ENCODE peak calls at places on chromosomes 6 and 20, in nine cellular contexts. One of them, this sample, is unnamed.

GRCh38 chr20:48682529-48683385 is 145.0 kb downstream of the PREX1 start:
- DNase-seq in H9: peak
- DNase-seq in ELF-1: peak
- DNase-seq in activated naive CD4-positive, alpha-beta T cell treated with anti-CD3 and anti-CD28 coated beads, Interleukin-2, amount 10 ng/mL, durations not matched to agents 7 days and 5 days: no peak
- DNase-seq in stimulated activated CD4-positive, alpha-beta T cell treated with anti-CD3 and anti-CD28 coated beads, Interleukin-12 subunit alpha, Interleukin-12 subunit beta, amount 100 ng/mL, for 24 hours: no peak
- DNase-seq in epithelial cell of prostate: no peak
- DNase-seq in stimulated activated CD8-positive, alpha-beta memory T cell treated with anti-CD3 and anti-CD28 coated beads, Interleukin-15, amount 100 ng/mL, for 24 hours: no peak
- DNase-seq in dermis microvascular lymphatic vessel endothelial cell: peak
- DNase-seq in skeletal muscle cell: peak
- DNase-seq in this sample: peak

GRCh38 chr6:89087881-89088280 is 7.3 kb downstream of the PNRC1 start:
- DNase-seq in skeletal muscle cell: no peak
- DNase-seq in ELF-1: no peak
- DNase-seq in stimulated activated CD8-positive, alpha-beta memory T cell treated with anti-CD3 and anti-CD28 coated beads, Interleukin-15, amount 100 ng/mL, for 24 hours: no peak
- DNase-seq in H9: no peak
- DNase-seq in activated naive CD4-positive, alpha-beta T cell treated with anti-CD3 and anti-CD28 coated beads, Interleukin-2, amount 10 ng/mL, durations not matched to agents 7 days and 5 days: no peak
- DNase-seq in epithelial cell of prostate: no peak
- DNase-seq in dermis microvascular lymphatic vessel endothelial cell: no peak
- DNase-seq in stimulated activated CD4-positive, alpha-beta T cell treated with anti-CD3 and anti-CD28 coated beads, Interleukin-12 subunit alpha, Interleukin-12 subunit beta, amount 100 ng/mL, for 24 hours: no peak
- DNase-seq in this sample: no peak

GRCh38 chr20:1877604-1878195 is 17.5 kb upstream of the SIRPA start:
- DNase-seq in skeletal muscle cell: no peak
- DNase-seq in activated naive CD4-positive, alpha-beta T cell treated with anti-CD3 and anti-CD28 coated beads, Interleukin-2, amount 10 ng/mL, durations not matched to agents 7 days and 5 days: no peak
- DNase-seq in dermis microvascular lymphatic vessel endothelial cell: no peak
- DNase-seq in epithelial cell of prostate: no peak
- DNase-seq in stimulated activated CD8-positive, alpha-beta memory T cell treated with anti-CD3 and anti-CD28 coated beads, Interleukin-15, amount 100 ng/mL, for 24 hours: no peak
- DNase-seq in H9: no peak
- DNase-seq in ELF-1: no peak
- DNase-seq in stimulated activated CD4-positive, alpha-beta T cell treated with anti-CD3 and anti-CD28 coated beads, Interleukin-12 subunit alpha, Interleukin-12 subunit beta, amount 100 ng/mL, for 24 hours: no peak
- DNase-seq in this sample: no peak

GRCh38 chr20:61818746-61819483 is 246.8 kb downstream of the TAF4 start:
- DNase-seq in stimulated activated CD8-positive, alpha-beta memory T cell treated with anti-CD3 and anti-CD28 coated beads, Interleukin-15, amount 100 ng/mL, for 24 hours: no peak
- DNase-seq in epithelial cell of prostate: no peak
- DNase-seq in stimulated activated CD4-positive, alpha-beta T cell treated with anti-CD3 and anti-CD28 coated beads, Interleukin-12 subunit alpha, Interleukin-12 subunit beta, amount 100 ng/mL, for 24 hours: no peak
- DNase-seq in skeletal muscle cell: no peak
- DNase-seq in H9: no peak
- DNase-seq in dermis microvascular lymphatic vessel endothelial cell: no peak
- DNase-seq in activated naive CD4-positive, alpha-beta T cell treated with anti-CD3 and anti-CD28 coated beads, Interleukin-2, amount 10 ng/mL, durations not matched to agents 7 days and 5 days: no peak
- DNase-seq in ELF-1: no peak
- DNase-seq in this sample: no peak

GRCh38 chr20:19308151-19308550 is 95.7 kb downstream of the SLC24A3 start:
- DNase-seq in H9: no peak
- DNase-seq in ELF-1: no peak
- DNase-seq in activated naive CD4-positive, alpha-beta T cell treated with anti-CD3 and anti-CD28 coated beads, Interleukin-2, amount 10 ng/mL, durations not matched to agents 7 days and 5 days: no peak
- DNase-seq in skeletal muscle cell: no peak
- DNase-seq in stimulated activated CD8-positive, alpha-beta memory T cell treated with anti-CD3 and anti-CD28 coated beads, Interleukin-15, amount 100 ng/mL, for 24 hours: no peak
- DNase-seq in epithelial cell of prostate: no peak
- DNase-seq in dermis microvascular lymphatic vessel endothelial cell: no peak
- DNase-seq in stimulated activated CD4-positive, alpha-beta T cell treated with anti-CD3 and anti-CD28 coated beads, Interleukin-12 subunit alpha, Interleukin-12 subunit beta, amount 100 ng/mL, for 24 hours: no peak
- DNase-seq in this sample: no peak

GRCh38 chr20:58389324-58389967 is 417 bp downstream of the VAPB start:
- DNase-seq in dermis microvascular lymphatic vessel endothelial cell: peak
- DNase-seq in epithelial cell of prostate: no peak
- DNase-seq in activated naive CD4-positive, alpha-beta T cell treated with anti-CD3 and anti-CD28 coated beads, Interleukin-2, amount 10 ng/mL, durations not matched to agents 7 days and 5 days: no peak
- DNase-seq in ELF-1: peak
- DNase-seq in stimulated activated CD8-positive, alpha-beta memory T cell treated with anti-CD3 and anti-CD28 coated beads, Interleukin-15, amount 100 ng/mL, for 24 hours: no peak
- DNase-seq in H9: no peak
- DNase-seq in skeletal muscle cell: no peak
- DNase-seq in stimulated activated CD4-positive, alpha-beta T cell treated with anti-CD3 and anti-CD28 coated beads, Interleukin-12 subunit alpha, Interleukin-12 subunit beta, amount 100 ng/mL, for 24 hours: no peak
- DNase-seq in this sample: no peak

GRCh38 chr6:116406678-116407345 is 36.1 kb downstream of the DSE start:
- DNase-seq in epithelial cell of prostate: no peak
- DNase-seq in ELF-1: no peak
- DNase-seq in H9: no peak
- DNase-seq in stimulated activated CD4-positive, alpha-beta T cell treated with anti-CD3 and anti-CD28 coated beads, Interleukin-12 subunit alpha, Interleukin-12 subunit beta, amount 100 ng/mL, for 24 hours: no peak
- DNase-seq in activated naive CD4-positive, alpha-beta T cell treated with anti-CD3 and anti-CD28 coated beads, Interleukin-2, amount 10 ng/mL, durations not matched to agents 7 days and 5 days: no peak
- DNase-seq in stimulated activated CD8-positive, alpha-beta memory T cell treated with anti-CD3 and anti-CD28 coated beads, Interleukin-15, amount 100 ng/mL, for 24 hours: no peak
- DNase-seq in dermis microvascular lymphatic vessel endothelial cell: no peak
- DNase-seq in skeletal muscle cell: peak
- DNase-seq in this sample: no peak

GRCh38 chr6:100833972-100834574 is 47.1 kb downstream of the ASCC3 start:
- DNase-seq in activated naive CD4-positive, alpha-beta T cell treated with anti-CD3 and anti-CD28 coated beads, Interleukin-2, amount 10 ng/mL, durations not matched to agents 7 days and 5 days: no peak
- DNase-seq in stimulated activated CD8-positive, alpha-beta memory T cell treated with anti-CD3 and anti-CD28 coated beads, Interleukin-15, amount 100 ng/mL, for 24 hours: no peak
- DNase-seq in ELF-1: no peak
- DNase-seq in dermis microvascular lymphatic vessel endothelial cell: no peak
- DNase-seq in skeletal muscle cell: no peak
- DNase-seq in epithelial cell of prostate: no peak
- DNase-seq in H9: no peak
- DNase-seq in stimulated activated CD4-positive, alpha-beta T cell treated with anti-CD3 and anti-CD28 coated beads, Interleukin-12 subunit alpha, Interleukin-12 subunit beta, amount 100 ng/mL, for 24 hours: no peak
- DNase-seq in this sample: no peak

GRCh38 chr6:70956191-70956450 is 739 bp downstream of the B3GAT2 start:
- DNase-seq in stimulated activated CD4-positive, alpha-beta T cell treated with anti-CD3 and anti-CD28 coated beads, Interleukin-12 subunit alpha, Interleukin-12 subunit beta, amount 100 ng/mL, for 24 hours: no peak
- DNase-seq in H9: no peak
- DNase-seq in dermis microvascular lymphatic vessel endothelial cell: no peak
- DNase-seq in stimulated activated CD8-positive, alpha-beta memory T cell treated with anti-CD3 and anti-CD28 coated beads, Interleukin-15, amount 100 ng/mL, for 24 hours: no peak
- DNase-seq in skeletal muscle cell: no peak
- DNase-seq in epithelial cell of prostate: no peak
- DNase-seq in activated naive CD4-positive, alpha-beta T cell treated with anti-CD3 and anti-CD28 coated beads, Interleukin-2, amount 10 ng/mL, durations not matched to agents 7 days and 5 days: no peak
- DNase-seq in ELF-1: no peak
- DNase-seq in this sample: no peak

GRCh38 chr20:4683261-4683660 is 38.4 kb upstream of the PRND start:
- DNase-seq in H9: no peak
- DNase-seq in stimulated activated CD8-positive, alpha-beta memory T cell treated with anti-CD3 and anti-CD28 coated beads, Interleukin-15, amount 100 ng/mL, for 24 hours: no peak
- DNase-seq in skeletal muscle cell: no peak
- DNase-seq in dermis microvascular lymphatic vessel endothelial cell: no peak
- DNase-seq in activated naive CD4-positive, alpha-beta T cell treated with anti-CD3 and anti-CD28 coated beads, Interleukin-2, amount 10 ng/mL, durations not matched to agents 7 days and 5 days: no peak
- DNase-seq in ELF-1: no peak
- DNase-seq in epithelial cell of prostate: no peak
- DNase-seq in stimulated activated CD4-positive, alpha-beta T cell treated with anti-CD3 and anti-CD28 coated beads, Interleukin-12 subunit alpha, Interleukin-12 subunit beta, amount 100 ng/mL, for 24 hours: no peak
- DNase-seq in this sample: no peak

GRCh38 chr6:31010393-31011060 is at the start of gene MUC22:
- DNase-seq in dermis microvascular lymphatic vessel endothelial cell: peak
- DNase-seq in activated naive CD4-positive, alpha-beta T cell treated with anti-CD3 and anti-CD28 coated beads, Interleukin-2, amount 10 ng/mL, durations not matched to agents 7 days and 5 days: no peak
- DNase-seq in H9: no peak
- DNase-seq in epithelial cell of prostate: no peak
- DNase-seq in stimulated activated CD8-positive, alpha-beta memory T cell treated with anti-CD3 and anti-CD28 coated beads, Interleukin-15, amount 100 ng/mL, for 24 hours: no peak
- DNase-seq in ELF-1: no peak
- DNase-seq in skeletal muscle cell: no peak
- DNase-seq in stimulated activated CD4-positive, alpha-beta T cell treated with anti-CD3 and anti-CD28 coated beads, Interleukin-12 subunit alpha, Interleukin-12 subunit beta, amount 100 ng/mL, for 24 hours: peak
- DNase-seq in this sample: no peak

GRCh38 chr6:23349521-23350147 is 776.4 kb upstream of the NRSN1 start:
- DNase-seq in H9: no peak
- DNase-seq in skeletal muscle cell: peak
- DNase-seq in epithelial cell of prostate: peak
- DNase-seq in stimulated activated CD8-positive, alpha-beta memory T cell treated with anti-CD3 and anti-CD28 coated beads, Interleukin-15, amount 100 ng/mL, for 24 hours: no peak
- DNase-seq in stimulated activated CD4-positive, alpha-beta T cell treated with anti-CD3 and anti-CD28 coated beads, Interleukin-12 subunit alpha, Interleukin-12 subunit beta, amount 100 ng/mL, for 24 hours: no peak
- DNase-seq in dermis microvascular lymphatic vessel endothelial cell: peak
- DNase-seq in ELF-1: no peak
- DNase-seq in activated naive CD4-positive, alpha-beta T cell treated with anti-CD3 and anti-CD28 coated beads, Interleukin-2, amount 10 ng/mL, durations not matched to agents 7 days and 5 days: no peak
- DNase-seq in this sample: peak

GRCh38 chr20:50520222-50520877 is 10.2 kb downstream of the PTPN1 start:
- DNase-seq in activated naive CD4-positive, alpha-beta T cell treated with anti-CD3 and anti-CD28 coated beads, Interleukin-2, amount 10 ng/mL, durations not matched to agents 7 days and 5 days: peak
- DNase-seq in skeletal muscle cell: no peak
- DNase-seq in H9: no peak
- DNase-seq in stimulated activated CD8-positive, alpha-beta memory T cell treated with anti-CD3 and anti-CD28 coated beads, Interleukin-15, amount 100 ng/mL, for 24 hours: no peak
- DNase-seq in dermis microvascular lymphatic vessel endothelial cell: no peak
- DNase-seq in ELF-1: no peak
- DNase-seq in epithelial cell of prostate: no peak
- DNase-seq in stimulated activated CD4-positive, alpha-beta T cell treated with anti-CD3 and anti-CD28 coated beads, Interleukin-12 subunit alpha, Interleukin-12 subunit beta, amount 100 ng/mL, for 24 hours: no peak
- DNase-seq in this sample: no peak

GRCh38 chr20:58967652-58968429 is 13.2 kb upstream of the NELFCD start:
- DNase-seq in activated naive CD4-positive, alpha-beta T cell treated with anti-CD3 and anti-CD28 coated beads, Interleukin-2, amount 10 ng/mL, durations not matched to agents 7 days and 5 days: no peak
- DNase-seq in stimulated activated CD8-positive, alpha-beta memory T cell treated with anti-CD3 and anti-CD28 coated beads, Interleukin-15, amount 100 ng/mL, for 24 hours: no peak
- DNase-seq in dermis microvascular lymphatic vessel endothelial cell: no peak
- DNase-seq in ELF-1: no peak
- DNase-seq in skeletal muscle cell: no peak
- DNase-seq in H9: no peak
- DNase-seq in epithelial cell of prostate: no peak
- DNase-seq in stimulated activated CD4-positive, alpha-beta T cell treated with anti-CD3 and anti-CD28 coated beads, Interleukin-12 subunit alpha, Interleukin-12 subunit beta, amount 100 ng/mL, for 24 hours: no peak
- DNase-seq in this sample: no peak

GRCh38 chr20:36802326-36803223 is 29.0 kb upstream of the DSN1 start:
- DNase-seq in H9: no peak
- DNase-seq in skeletal muscle cell: peak
- DNase-seq in dermis microvascular lymphatic vessel endothelial cell: peak
- DNase-seq in stimulated activated CD8-positive, alpha-beta memory T cell treated with anti-CD3 and anti-CD28 coated beads, Interleukin-15, amount 100 ng/mL, for 24 hours: no peak
- DNase-seq in activated naive CD4-positive, alpha-beta T cell treated with anti-CD3 and anti-CD28 coated beads, Interleukin-2, amount 10 ng/mL, durations not matched to agents 7 days and 5 days: no peak
- DNase-seq in ELF-1: no peak
- DNase-seq in stimulated activated CD4-positive, alpha-beta T cell treated with anti-CD3 and anti-CD28 coated beads, Interleukin-12 subunit alpha, Interleukin-12 subunit beta, amount 100 ng/mL, for 24 hours: no peak
- DNase-seq in epithelial cell of prostate: no peak
- DNase-seq in this sample: peak

GRCh38 chr6:145688493-145688905 is 46.8 kb downstream of the EPM2A start:
- DNase-seq in activated naive CD4-positive, alpha-beta T cell treated with anti-CD3 and anti-CD28 coated beads, Interleukin-2, amount 10 ng/mL, durations not matched to agents 7 days and 5 days: no peak
- DNase-seq in skeletal muscle cell: peak
- DNase-seq in stimulated activated CD8-positive, alpha-beta memory T cell treated with anti-CD3 and anti-CD28 coated beads, Interleukin-15, amount 100 ng/mL, for 24 hours: no peak
- DNase-seq in dermis microvascular lymphatic vessel endothelial cell: peak
- DNase-seq in epithelial cell of prostate: peak
- DNase-seq in ELF-1: no peak
- DNase-seq in H9: no peak
- DNase-seq in stimulated activated CD4-positive, alpha-beta T cell treated with anti-CD3 and anti-CD28 coated beads, Interleukin-12 subunit alpha, Interleukin-12 subunit beta, amount 100 ng/mL, for 24 hours: no peak
- DNase-seq in this sample: peak

GRCh38 chr6:25175656-25176055 is 103.5 kb upstream of the CARMIL1 start:
- DNase-seq in stimulated activated CD4-positive, alpha-beta T cell treated with anti-CD3 and anti-CD28 coated beads, Interleukin-12 subunit alpha, Interleukin-12 subunit beta, amount 100 ng/mL, for 24 hours: no peak
- DNase-seq in activated naive CD4-positive, alpha-beta T cell treated with anti-CD3 and anti-CD28 coated beads, Interleukin-2, amount 10 ng/mL, durations not matched to agents 7 days and 5 days: no peak
- DNase-seq in dermis microvascular lymphatic vessel endothelial cell: peak
- DNase-seq in stimulated activated CD8-positive, alpha-beta memory T cell treated with anti-CD3 and anti-CD28 coated beads, Interleukin-15, amount 100 ng/mL, for 24 hours: no peak
- DNase-seq in ELF-1: no peak
- DNase-seq in skeletal muscle cell: no peak
- DNase-seq in H9: no peak
- DNase-seq in epithelial cell of prostate: no peak
- DNase-seq in this sample: no peak

GRCh38 chr6:40344566-40345185 is 242.5 kb downstream of the LRFN2 start:
- DNase-seq in epithelial cell of prostate: no peak
- DNase-seq in ELF-1: no peak
- DNase-seq in stimulated activated CD8-positive, alpha-beta memory T cell treated with anti-CD3 and anti-CD28 coated beads, Interleukin-15, amount 100 ng/mL, for 24 hours: no peak
- DNase-seq in stimulated activated CD4-positive, alpha-beta T cell treated with anti-CD3 and anti-CD28 coated beads, Interleukin-12 subunit alpha, Interleukin-12 subunit beta, amount 100 ng/mL, for 24 hours: no peak
- DNase-seq in dermis microvascular lymphatic vessel endothelial cell: no peak
- DNase-seq in activated naive CD4-positive, alpha-beta T cell treated with anti-CD3 and anti-CD28 coated beads, Interleukin-2, amount 10 ng/mL, durations not matched to agents 7 days and 5 days: no peak
- DNase-seq in H9: peak
- DNase-seq in skeletal muscle cell: no peak
- DNase-seq in this sample: no peak

GRCh38 chr6:13767121-13767794 is 47.1 kb downstream of the MCUR1 start:
- DNase-seq in ELF-1: peak
- DNase-seq in stimulated activated CD8-positive, alpha-beta memory T cell treated with anti-CD3 and anti-CD28 coated beads, Interleukin-15, amount 100 ng/mL, for 24 hours: no peak
- DNase-seq in activated naive CD4-positive, alpha-beta T cell treated with anti-CD3 and anti-CD28 coated beads, Interleukin-2, amount 10 ng/mL, durations not matched to agents 7 days and 5 days: peak
- DNase-seq in dermis microvascular lymphatic vessel endothelial cell: peak
- DNase-seq in epithelial cell of prostate: no peak
- DNase-seq in H9: peak
- DNase-seq in skeletal muscle cell: peak
- DNase-seq in stimulated activated CD4-positive, alpha-beta T cell treated with anti-CD3 and anti-CD28 coated beads, Interleukin-12 subunit alpha, Interleukin-12 subunit beta, amount 100 ng/mL, for 24 hours: no peak
- DNase-seq in this sample: no peak

GRCh38 chr20:63085087-63085861 is 78.5 kb upstream of the BHLHE23 start:
- DNase-seq in skeletal muscle cell: no peak
- DNase-seq in stimulated activated CD4-positive, alpha-beta T cell treated with anti-CD3 and anti-CD28 coated beads, Interleukin-12 subunit alpha, Interleukin-12 subunit beta, amount 100 ng/mL, for 24 hours: no peak
- DNase-seq in H9: peak
- DNase-seq in epithelial cell of prostate: no peak
- DNase-seq in activated naive CD4-positive, alpha-beta T cell treated with anti-CD3 and anti-CD28 coated beads, Interleukin-2, amount 10 ng/mL, durations not matched to agents 7 days and 5 days: peak
- DNase-seq in dermis microvascular lymphatic vessel endothelial cell: no peak
- DNase-seq in stimulated activated CD8-positive, alpha-beta memory T cell treated with anti-CD3 and anti-CD28 coated beads, Interleukin-15, amount 100 ng/mL, for 24 hours: no peak
- DNase-seq in ELF-1: peak
- DNase-seq in this sample: no peak

GRCh38 chr6:139881251-139881650 is 506.8 kb upstream of the CITED2 start:
- DNase-seq in skeletal muscle cell: no peak
- DNase-seq in epithelial cell of prostate: no peak
- DNase-seq in activated naive CD4-positive, alpha-beta T cell treated with anti-CD3 and anti-CD28 coated beads, Interleukin-2, amount 10 ng/mL, durations not matched to agents 7 days and 5 days: no peak
- DNase-seq in stimulated activated CD4-positive, alpha-beta T cell treated with anti-CD3 and anti-CD28 coated beads, Interleukin-12 subunit alpha, Interleukin-12 subunit beta, amount 100 ng/mL, for 24 hours: no peak
- DNase-seq in ELF-1: no peak
- DNase-seq in dermis microvascular lymphatic vessel endothelial cell: no peak
- DNase-seq in stimulated activated CD8-positive, alpha-beta memory T cell treated with anti-CD3 and anti-CD28 coated beads, Interleukin-15, amount 100 ng/mL, for 24 hours: no peak
- DNase-seq in H9: no peak
- DNase-seq in this sample: no peak

GRCh38 chr20:51533291-51534172 is 9.0 kb downstream of the NFATC2 start:
- DNase-seq in stimulated activated CD8-positive, alpha-beta memory T cell treated with anti-CD3 and anti-CD28 coated beads, Interleukin-15, amount 100 ng/mL, for 24 hours: no peak
- DNase-seq in skeletal muscle cell: no peak
- DNase-seq in activated naive CD4-positive, alpha-beta T cell treated with anti-CD3 and anti-CD28 coated beads, Interleukin-2, amount 10 ng/mL, durations not matched to agents 7 days and 5 days: no peak
- DNase-seq in stimulated activated CD4-positive, alpha-beta T cell treated with anti-CD3 and anti-CD28 coated beads, Interleukin-12 subunit alpha, Interleukin-12 subunit beta, amount 100 ng/mL, for 24 hours: no peak
- DNase-seq in dermis microvascular lymphatic vessel endothelial cell: peak
- DNase-seq in epithelial cell of prostate: peak
- DNase-seq in H9: no peak
- DNase-seq in ELF-1: no peak
- DNase-seq in this sample: no peak

GRCh38 chr20:50169329-50169823 is 15.9 kb upstream of the PEDS1 start:
- DNase-seq in skeletal muscle cell: no peak
- DNase-seq in H9: peak
- DNase-seq in ELF-1: peak
- DNase-seq in stimulated activated CD4-positive, alpha-beta T cell treated with anti-CD3 and anti-CD28 coated beads, Interleukin-12 subunit alpha, Interleukin-12 subunit beta, amount 100 ng/mL, for 24 hours: peak
- DNase-seq in stimulated activated CD8-positive, alpha-beta memory T cell treated with anti-CD3 and anti-CD28 coated beads, Interleukin-15, amount 100 ng/mL, for 24 hours: peak
- DNase-seq in activated naive CD4-positive, alpha-beta T cell treated with anti-CD3 and anti-CD28 coated beads, Interleukin-2, amount 10 ng/mL, durations not matched to agents 7 days and 5 days: peak
- DNase-seq in dermis microvascular lymphatic vessel endothelial cell: peak
- DNase-seq in epithelial cell of prostate: no peak
- DNase-seq in this sample: peak

GRCh38 chr6:83461438-83461837 is 30.6 kb upstream of the ME1 start:
- DNase-seq in activated naive CD4-positive, alpha-beta T cell treated with anti-CD3 and anti-CD28 coated beads, Interleukin-2, amount 10 ng/mL, durations not matched to agents 7 days and 5 days: no peak
- DNase-seq in epithelial cell of prostate: no peak
- DNase-seq in skeletal muscle cell: no peak
- DNase-seq in stimulated activated CD4-positive, alpha-beta T cell treated with anti-CD3 and anti-CD28 coated beads, Interleukin-12 subunit alpha, Interleukin-12 subunit beta, amount 100 ng/mL, for 24 hours: no peak
- DNase-seq in dermis microvascular lymphatic vessel endothelial cell: no peak
- DNase-seq in stimulated activated CD8-positive, alpha-beta memory T cell treated with anti-CD3 and anti-CD28 coated beads, Interleukin-15, amount 100 ng/mL, for 24 hours: no peak
- DNase-seq in H9: no peak
- DNase-seq in ELF-1: no peak
- DNase-seq in this sample: no peak

GRCh38 chr20:57664476-57664875 is 44.2 kb upstream of the ZBP1 start:
- DNase-seq in skeletal muscle cell: no peak
- DNase-seq in activated naive CD4-positive, alpha-beta T cell treated with anti-CD3 and anti-CD28 coated beads, Interleukin-2, amount 10 ng/mL, durations not matched to agents 7 days and 5 days: no peak
- DNase-seq in H9: no peak
- DNase-seq in stimulated activated CD8-positive, alpha-beta memory T cell treated with anti-CD3 and anti-CD28 coated beads, Interleukin-15, amount 100 ng/mL, for 24 hours: no peak
- DNase-seq in stimulated activated CD4-positive, alpha-beta T cell treated with anti-CD3 and anti-CD28 coated beads, Interleukin-12 subunit alpha, Interleukin-12 subunit beta, amount 100 ng/mL, for 24 hours: no peak
- DNase-seq in epithelial cell of prostate: no peak
- DNase-seq in ELF-1: no peak
- DNase-seq in dermis microvascular lymphatic vessel endothelial cell: no peak
- DNase-seq in this sample: no peak